ENCODE peak calls at places on chromosomes 2 and 18, in five cellular contexts. One of them, this sample, is unnamed.

GRCh38 chr18:79523221-79523737 is 127.5 kb downstream of the NFATC1 start:
- DNase-seq in fibroblast of villous mesenchyme: no peak
- DNase-seq in IMR-90: no peak
- DNase-seq in cardiac fibroblast: no peak
- DNase-seq in natural killer cell: peak
- DNase-seq in this sample: no peak

GRCh38 chr2:241563031-241563507 is 4.5 kb downstream of the BOK start:
- DNase-seq in fibroblast of villous mesenchyme: no peak
- DNase-seq in cardiac fibroblast: no peak
- DNase-seq in IMR-90: no peak
- DNase-seq in natural killer cell: no peak
- DNase-seq in this sample: no peak

GRCh38 chr18:33924576-33924975 is 300.1 kb downstream of the NOL4 start:
- DNase-seq in cardiac fibroblast: no peak
- DNase-seq in fibroblast of villous mesenchyme: no peak
- DNase-seq in natural killer cell: no peak
- DNase-seq in IMR-90: no peak
- DNase-seq in this sample: no peak

GRCh38 chr2:54545700-54546450 is 89.7 kb downstream of the SPTBN1 start:
- DNase-seq in fibroblast of villous mesenchyme: peak
- DNase-seq in IMR-90: peak
- DNase-seq in natural killer cell: no peak
- DNase-seq in cardiac fibroblast: peak
- DNase-seq in this sample: no peak

GRCh38 chr2:126953483-126953882 is 54.8 kb downstream of the TEX51 start:
- DNase-seq in IMR-90: no peak
- DNase-seq in fibroblast of villous mesenchyme: no peak
- DNase-seq in natural killer cell: no peak
- DNase-seq in cardiac fibroblast: no peak
- DNase-seq in this sample: no peak

GRCh38 chr2:59900728-59901452 is 652.6 kb downstream of the BCL11A start:
- DNase-seq in natural killer cell: no peak
- DNase-seq in fibroblast of villous mesenchyme: no peak
- DNase-seq in cardiac fibroblast: no peak
- DNase-seq in IMR-90: no peak
- DNase-seq in this sample: no peak

GRCh38 chr2:171347591-171348032 is 86.2 kb downstream of the METTL8 start:
- DNase-seq in natural killer cell: no peak
- DNase-seq in IMR-90: peak
- DNase-seq in cardiac fibroblast: peak
- DNase-seq in fibroblast of villous mesenchyme: peak
- DNase-seq in this sample: no peak

GRCh38 chr2:205734436-205734835 is 52.1 kb downstream of the NRP2 start:
- DNase-seq in IMR-90: peak
- DNase-seq in cardiac fibroblast: peak
- DNase-seq in natural killer cell: no peak
- DNase-seq in fibroblast of villous mesenchyme: peak
- DNase-seq in this sample: no peak

GRCh38 chr2:153819501-153819900 is 52.2 kb upstream of the GALNT13 start:
- DNase-seq in cardiac fibroblast: no peak
- DNase-seq in IMR-90: no peak
- DNase-seq in natural killer cell: no peak
- DNase-seq in fibroblast of villous mesenchyme: no peak
- DNase-seq in this sample: no peak

GRCh38 chr2:138356178-138356577 is 145.4 kb upstream of the SPOPL start:
- DNase-seq in natural killer cell: no peak
- DNase-seq in IMR-90: peak
- DNase-seq in cardiac fibroblast: peak
- DNase-seq in fibroblast of villous mesenchyme: peak
- DNase-seq in this sample: no peak

DNA sequence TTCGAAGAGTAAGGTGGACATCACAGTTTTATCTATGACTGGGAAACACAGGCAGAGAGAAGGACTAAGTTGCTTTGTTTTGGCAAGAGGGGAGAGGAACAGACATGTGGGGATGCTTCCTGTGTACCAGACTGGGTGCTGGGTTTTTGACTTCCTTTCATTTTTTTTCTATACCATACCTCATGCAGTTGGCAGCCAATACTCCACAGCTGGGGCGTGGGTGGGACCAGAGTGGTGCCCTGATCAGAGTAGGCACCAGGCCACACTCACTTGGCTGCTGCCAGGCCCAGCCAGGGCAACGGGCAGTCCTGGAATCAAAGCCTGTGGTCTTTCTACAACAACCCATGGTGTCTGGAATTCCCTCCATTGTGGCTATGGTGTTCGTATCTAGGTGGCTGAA is 45.2 kb downstream of the SH3RF3 start:
- DNase-seq in fibroblast of villous mesenchyme: peak
- DNase-seq in natural killer cell: no peak
- DNase-seq in cardiac fibroblast: no peak
- DNase-seq in IMR-90: no peak
- DNase-seq in this sample: no peak
- TF ChIP-seq CTCF in fibroblast of villous mesenchyme: no peak
- TF ChIP-seq CTCF in natural killer cell: no peak
- TF ChIP-seq CTCF in cardiac fibroblast: no peak
- TF ChIP-seq CTCF in IMR-90: no peak
- TF ChIP-seq CTCF in this sample: no peak

GRCh38 chr2:31523871-31524492 is 56.8 kb downstream of the SRD5A2 start:
- DNase-seq in IMR-90: peak
- DNase-seq in fibroblast of villous mesenchyme: peak
- DNase-seq in natural killer cell: peak
- DNase-seq in cardiac fibroblast: peak
- DNase-seq in this sample: peak
- TF ChIP-seq CTCF in IMR-90: peak
- TF ChIP-seq CTCF in fibroblast of villous mesenchyme: peak
- TF ChIP-seq CTCF in natural killer cell: peak
- TF ChIP-seq CTCF in cardiac fibroblast: peak
- TF ChIP-seq CTCF in this sample: peak

GRCh38 chr2:66584011-66584410 is 149.1 kb downstream of the MEIS1 start:
- DNase-seq in IMR-90: no peak
- DNase-seq in natural killer cell: no peak
- DNase-seq in fibroblast of villous mesenchyme: no peak
- DNase-seq in cardiac fibroblast: no peak
- DNase-seq in this sample: no peak

GRCh38 chr2:66585616-66586015 is 150.7 kb downstream of the MEIS1 start:
- DNase-seq in cardiac fibroblast: no peak
- DNase-seq in IMR-90: no peak
- DNase-seq in fibroblast of villous mesenchyme: no peak
- DNase-seq in natural killer cell: no peak
- DNase-seq in this sample: no peak

GRCh38 chr2:66582975-66583842 is 148.3 kb downstream of the MEIS1 start:
- DNase-seq in cardiac fibroblast: no peak
- DNase-seq in IMR-90: peak
- DNase-seq in fibroblast of villous mesenchyme: no peak
- DNase-seq in natural killer cell: no peak
- DNase-seq in this sample: no peak

GRCh38 chr2:66582364-66582974 is 147.5 kb downstream of the MEIS1 start:
- DNase-seq in natural killer cell: no peak
- DNase-seq in cardiac fibroblast: no peak
- DNase-seq in IMR-90: peak
- DNase-seq in fibroblast of villous mesenchyme: no peak
- DNase-seq in this sample: no peak

DNA sequence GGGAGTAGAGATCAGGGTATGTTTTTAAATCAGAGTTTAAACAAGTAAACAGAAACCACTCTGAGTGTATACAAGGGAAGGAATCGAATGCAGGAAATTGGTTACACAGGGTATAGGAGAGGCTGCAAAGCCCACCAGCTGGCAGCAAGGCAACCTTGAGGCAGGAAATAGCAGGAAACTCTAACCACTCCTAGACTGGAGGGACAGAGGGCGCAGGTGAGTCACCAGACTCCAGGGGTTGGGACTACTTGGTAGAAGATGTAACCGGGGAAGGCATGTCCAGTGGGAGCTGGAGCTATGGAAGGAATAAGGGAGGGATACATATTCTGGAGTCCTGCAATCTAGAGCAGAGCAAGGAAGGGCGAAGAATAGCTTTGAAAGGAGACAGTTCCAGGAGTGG is 152.3 kb downstream of the MEIS1 start:
- DNase-seq in IMR-90: peak
- DNase-seq in cardiac fibroblast: peak
- DNase-seq in fibroblast of villous mesenchyme: peak
- DNase-seq in natural killer cell: no peak
- DNase-seq in this sample: no peak
- TF ChIP-seq CTCF in IMR-90: peak
- TF ChIP-seq CTCF in cardiac fibroblast: peak
- TF ChIP-seq CTCF in fibroblast of villous mesenchyme: peak
- TF ChIP-seq CTCF in natural killer cell: no peak
- TF ChIP-seq CTCF in this sample: peak

GRCh38 chr2:96112501-96113366 is 3.6 kb downstream of the ADRA2B start:
- DNase-seq in IMR-90: no peak
- DNase-seq in natural killer cell: no peak
- DNase-seq in cardiac fibroblast: no peak
- DNase-seq in fibroblast of villous mesenchyme: no peak
- DNase-seq in this sample: no peak

GRCh38 chr2:96114546-96114902 is 1.8 kb downstream of the ADRA2B start:
- DNase-seq in cardiac fibroblast: no peak
- DNase-seq in natural killer cell: no peak
- DNase-seq in fibroblast of villous mesenchyme: no peak
- DNase-seq in IMR-90: no peak
- DNase-seq in this sample: no peak

GRCh38 chr2:96111823-96112500 is 4.4 kb downstream of the ADRA2B start:
- DNase-seq in cardiac fibroblast: no peak
- DNase-seq in IMR-90: no peak
- DNase-seq in fibroblast of villous mesenchyme: no peak
- DNase-seq in natural killer cell: no peak
- DNase-seq in this sample: no peak

GRCh38 chr2:96113951-96114350 is 2.4 kb downstream of the ADRA2B start:
- DNase-seq in IMR-90: no peak
- DNase-seq in natural killer cell: no peak
- DNase-seq in cardiac fibroblast: no peak
- DNase-seq in fibroblast of villous mesenchyme: no peak
- DNase-seq in this sample: no peak

GRCh38 chr2:96113367-96113677 is 3.0 kb downstream of the ADRA2B start:
- DNase-seq in fibroblast of villous mesenchyme: no peak
- DNase-seq in natural killer cell: no peak
- DNase-seq in IMR-90: no peak
- DNase-seq in cardiac fibroblast: no peak
- DNase-seq in this sample: no peak
- TF ChIP-seq CTCF in fibroblast of villous mesenchyme: no peak
- TF ChIP-seq CTCF in natural killer cell: no peak
- TF ChIP-seq CTCF in IMR-90: no peak
- TF ChIP-seq CTCF in cardiac fibroblast: no peak
- TF ChIP-seq CTCF in this sample: peak

GRCh38 chr2:85706604-85707296 is 12.6 kb downstream of the GNLY start:
- DNase-seq in cardiac fibroblast: no peak
- DNase-seq in natural killer cell: no peak
- DNase-seq in IMR-90: no peak
- DNase-seq in fibroblast of villous mesenchyme: no peak
- DNase-seq in this sample: no peak

GRCh38 chr2:85706063-85706462 is 11.9 kb downstream of the GNLY start:
- DNase-seq in cardiac fibroblast: no peak
- DNase-seq in natural killer cell: no peak
- DNase-seq in IMR-90: no peak
- DNase-seq in fibroblast of villous mesenchyme: no peak
- DNase-seq in this sample: no peak

GRCh38 chr2:85704038-85704437 is 9.9 kb downstream of the GNLY start:
- DNase-seq in fibroblast of villous mesenchyme: no peak
- DNase-seq in cardiac fibroblast: no peak
- DNase-seq in natural killer cell: no peak
- DNase-seq in IMR-90: no peak
- DNase-seq in this sample: no peak

GRCh38 chr2:85704800-85705679 is 10.9 kb downstream of the GNLY start:
- DNase-seq in IMR-90: no peak
- DNase-seq in cardiac fibroblast: no peak
- DNase-seq in natural killer cell: peak
- DNase-seq in fibroblast of villous mesenchyme: peak
- DNase-seq in this sample: no peak

GRCh38 chr2:85705680-85706039 is 11.5 kb downstream of the GNLY start:
- DNase-seq in natural killer cell: no peak
- DNase-seq in cardiac fibroblast: peak
- DNase-seq in IMR-90: peak
- DNase-seq in fibroblast of villous mesenchyme: peak
- DNase-seq in this sample: no peak
- TF ChIP-seq CTCF in natural killer cell: no peak
- TF ChIP-seq CTCF in cardiac fibroblast: no peak
- TF ChIP-seq CTCF in IMR-90: no peak
- TF ChIP-seq CTCF in fibroblast of villous mesenchyme: no peak
- TF ChIP-seq CTCF in this sample: no peak

GRCh38 chr2:195672674-195673073 is 15.6 kb downstream of the SLC39A10 start:
- DNase-seq in natural killer cell: no peak
- DNase-seq in fibroblast of villous mesenchyme: no peak
- DNase-seq in IMR-90: no peak
- DNase-seq in cardiac fibroblast: no peak
- DNase-seq in this sample: no peak
- TF ChIP-seq CTCF in natural killer cell: no peak
- TF ChIP-seq CTCF in fibroblast of villous mesenchyme: peak
- TF ChIP-seq CTCF in IMR-90: no peak
- TF ChIP-seq CTCF in cardiac fibroblast: no peak
- TF ChIP-seq CTCF in this sample: peak

This sample was measured in progenitor cell of endocrine pancreas.